ENCODE peak calls at places on chromosomes 11 and 22, in six cellular contexts. One of them, this sample, is unnamed.

GRCh38 chr11:93000511-93001476 is 31.3 kb downstream of the MTNR1B start:
- DNase-seq in fibroblast of the aortic adventitia: peak
- DNase-seq in naive B cell: no peak
- DNase-seq in activated CD4-positive, CD25-positive, alpha-beta regulatory T cell treated with anti-CD3 and anti-CD28 coated beads, Interleukin-2, amount 50 U/mL, for 16 hours: no peak
- DNase-seq in MCF 10A: peak
- DNase-seq in HFFc6: peak
- DNase-seq in this sample: peak

GRCh38 chr22:50270302-50271010 is at the start of gene MAPK11:
- DNase-seq in fibroblast of the aortic adventitia: peak
- DNase-seq in naive B cell: peak
- DNase-seq in activated CD4-positive, CD25-positive, alpha-beta regulatory T cell treated with anti-CD3 and anti-CD28 coated beads, Interleukin-2, amount 50 U/mL, for 16 hours: peak
- DNase-seq in MCF 10A: peak
- DNase-seq in HFFc6: peak
- DNase-seq in this sample: peak

GRCh38 chr22:25437414-25438160 is 126.9 kb upstream of the GRK3 start:
- DNase-seq in fibroblast of the aortic adventitia: no peak
- DNase-seq in naive B cell: no peak
- DNase-seq in activated CD4-positive, CD25-positive, alpha-beta regulatory T cell treated with anti-CD3 and anti-CD28 coated beads, Interleukin-2, amount 50 U/mL, for 16 hours: no peak
- DNase-seq in MCF 10A: no peak
- DNase-seq in HFFc6: no peak
- DNase-seq in this sample: no peak

GRCh38 chr11:31521497-31522150 is 12.1 kb downstream of the ELP4 start:
- DNase-seq in fibroblast of the aortic adventitia: peak
- DNase-seq in naive B cell: no peak
- DNase-seq in activated CD4-positive, CD25-positive, alpha-beta regulatory T cell treated with anti-CD3 and anti-CD28 coated beads, Interleukin-2, amount 50 U/mL, for 16 hours: no peak
- DNase-seq in MCF 10A: no peak
- DNase-seq in HFFc6: no peak
- DNase-seq in this sample: no peak

GRCh38 chr11:7019500-7020182 is 505 bp downstream of the ZNF214 start:
- DNase-seq in fibroblast of the aortic adventitia: no peak
- DNase-seq in naive B cell: no peak
- DNase-seq in activated CD4-positive, CD25-positive, alpha-beta regulatory T cell treated with anti-CD3 and anti-CD28 coated beads, Interleukin-2, amount 50 U/mL, for 16 hours: no peak
- DNase-seq in MCF 10A: no peak
- DNase-seq in HFFc6: no peak
- DNase-seq in this sample: peak

GRCh38 chr22:27278986-27279385 is 522.6 kb downstream of the MN1 start:
- DNase-seq in fibroblast of the aortic adventitia: peak
- DNase-seq in naive B cell: no peak
- DNase-seq in activated CD4-positive, CD25-positive, alpha-beta regulatory T cell treated with anti-CD3 and anti-CD28 coated beads, Interleukin-2, amount 50 U/mL, for 16 hours: no peak
- DNase-seq in MCF 10A: peak
- DNase-seq in HFFc6: no peak
- DNase-seq in this sample: peak

GRCh38 chr11:98411777-98412176 is 609.0 kb upstream of the CNTN5 start:
- DNase-seq in fibroblast of the aortic adventitia: no peak
- DNase-seq in naive B cell: no peak
- DNase-seq in activated CD4-positive, CD25-positive, alpha-beta regulatory T cell treated with anti-CD3 and anti-CD28 coated beads, Interleukin-2, amount 50 U/mL, for 16 hours: no peak
- DNase-seq in MCF 10A: no peak
- DNase-seq in HFFc6: no peak
- DNase-seq in this sample: no peak

GRCh38 chr22:37254867-37255233 is 10.8 kb upstream of the RAC2 start:
- DNase-seq in fibroblast of the aortic adventitia: peak
- DNase-seq in naive B cell: no peak
- DNase-seq in activated CD4-positive, CD25-positive, alpha-beta regulatory T cell treated with anti-CD3 and anti-CD28 coated beads, Interleukin-2, amount 50 U/mL, for 16 hours: no peak
- DNase-seq in MCF 10A: peak
- DNase-seq in HFFc6: peak
- DNase-seq in this sample: peak

GRCh38 chr11:63010934-63011439 is 4.7 kb downstream of the SLC22A8 start:
- DNase-seq in fibroblast of the aortic adventitia: no peak
- DNase-seq in naive B cell: no peak
- DNase-seq in activated CD4-positive, CD25-positive, alpha-beta regulatory T cell treated with anti-CD3 and anti-CD28 coated beads, Interleukin-2, amount 50 U/mL, for 16 hours: no peak
- DNase-seq in MCF 10A: no peak
- DNase-seq in HFFc6: no peak
- DNase-seq in this sample: no peak

GRCh38 chr22:49213731-49214352 is 613.8 kb downstream of the BRD1 start:
- DNase-seq in fibroblast of the aortic adventitia: no peak
- DNase-seq in naive B cell: no peak
- DNase-seq in activated CD4-positive, CD25-positive, alpha-beta regulatory T cell treated with anti-CD3 and anti-CD28 coated beads, Interleukin-2, amount 50 U/mL, for 16 hours: no peak
- DNase-seq in MCF 10A: no peak
- DNase-seq in HFFc6: no peak
- DNase-seq in this sample: no peak

GRCh38 chr22:36612458-36612857 is 83.5 kb upstream of the EIF3D start:
- DNase-seq in fibroblast of the aortic adventitia: peak
- DNase-seq in naive B cell: no peak
- DNase-seq in activated CD4-positive, CD25-positive, alpha-beta regulatory T cell treated with anti-CD3 and anti-CD28 coated beads, Interleukin-2, amount 50 U/mL, for 16 hours: no peak
- DNase-seq in MCF 10A: no peak
- DNase-seq in HFFc6: peak
- DNase-seq in this sample: peak

GRCh38 chr11:12160231-12160630 is 49.8 kb downstream of the MICAL2 start:
- DNase-seq in fibroblast of the aortic adventitia: no peak
- DNase-seq in naive B cell: no peak
- DNase-seq in activated CD4-positive, CD25-positive, alpha-beta regulatory T cell treated with anti-CD3 and anti-CD28 coated beads, Interleukin-2, amount 50 U/mL, for 16 hours: no peak
- DNase-seq in MCF 10A: no peak
- DNase-seq in HFFc6: no peak
- DNase-seq in this sample: no peak

GRCh38 chr11:46279393-46280099 is 2.1 kb downstream of the CREB3L1 start:
- DNase-seq in fibroblast of the aortic adventitia: peak
- DNase-seq in naive B cell: no peak
- DNase-seq in activated CD4-positive, CD25-positive, alpha-beta regulatory T cell treated with anti-CD3 and anti-CD28 coated beads, Interleukin-2, amount 50 U/mL, for 16 hours: no peak
- DNase-seq in MCF 10A: no peak
- DNase-seq in HFFc6: peak
- DNase-seq in this sample: no peak

GRCh38 chr11:113991718-113992458 is 17.0 kb downstream of the HTR3A start:
- DNase-seq in fibroblast of the aortic adventitia: no peak
- DNase-seq in naive B cell: no peak
- DNase-seq in activated CD4-positive, CD25-positive, alpha-beta regulatory T cell treated with anti-CD3 and anti-CD28 coated beads, Interleukin-2, amount 50 U/mL, for 16 hours: no peak
- DNase-seq in MCF 10A: peak
- DNase-seq in HFFc6: no peak
- DNase-seq in this sample: no peak

GRCh38 chr11:8917157-8917820 is 6.3 kb downstream of the AKIP1 start:
- DNase-seq in fibroblast of the aortic adventitia: peak
- DNase-seq in naive B cell: no peak
- DNase-seq in activated CD4-positive, CD25-positive, alpha-beta regulatory T cell treated with anti-CD3 and anti-CD28 coated beads, Interleukin-2, amount 50 U/mL, for 16 hours: no peak
- DNase-seq in MCF 10A: peak
- DNase-seq in HFFc6: peak
- DNase-seq in this sample: peak

GRCh38 chr22:30202531-30203006 is 44.0 kb downstream of the LIF start:
- DNase-seq in fibroblast of the aortic adventitia: peak
- DNase-seq in naive B cell: no peak
- DNase-seq in activated CD4-positive, CD25-positive, alpha-beta regulatory T cell treated with anti-CD3 and anti-CD28 coated beads, Interleukin-2, amount 50 U/mL, for 16 hours: no peak
- DNase-seq in MCF 10A: no peak
- DNase-seq in HFFc6: no peak
- DNase-seq in this sample: no peak

GRCh38 chr11:18364495-18365047 is 29.8 kb upstream of the LDHA start:
- DNase-seq in fibroblast of the aortic adventitia: peak
- DNase-seq in naive B cell: no peak
- DNase-seq in activated CD4-positive, CD25-positive, alpha-beta regulatory T cell treated with anti-CD3 and anti-CD28 coated beads, Interleukin-2, amount 50 U/mL, for 16 hours: no peak
- DNase-seq in MCF 10A: no peak
- DNase-seq in HFFc6: no peak
- DNase-seq in this sample: no peak

GRCh38 chr11:29093416-29093815 is 923.4 kb downstream of the KCNA4 start:
- DNase-seq in fibroblast of the aortic adventitia: peak
- DNase-seq in naive B cell: no peak
- DNase-seq in activated CD4-positive, CD25-positive, alpha-beta regulatory T cell treated with anti-CD3 and anti-CD28 coated beads, Interleukin-2, amount 50 U/mL, for 16 hours: no peak
- DNase-seq in MCF 10A: no peak
- DNase-seq in HFFc6: peak
- DNase-seq in this sample: no peak

GRCh38 chr11:12075822-12076821 is 34.3 kb upstream of the MICAL2 start:
- DNase-seq in fibroblast of the aortic adventitia: peak
- DNase-seq in naive B cell: no peak
- DNase-seq in activated CD4-positive, CD25-positive, alpha-beta regulatory T cell treated with anti-CD3 and anti-CD28 coated beads, Interleukin-2, amount 50 U/mL, for 16 hours: no peak
- DNase-seq in MCF 10A: peak
- DNase-seq in HFFc6: peak
- DNase-seq in this sample: peak

GRCh38 chr22:36294801-36295200 is 41.9 kb downstream of the APOL1 start:
- DNase-seq in fibroblast of the aortic adventitia: no peak
- DNase-seq in naive B cell: no peak
- DNase-seq in activated CD4-positive, CD25-positive, alpha-beta regulatory T cell treated with anti-CD3 and anti-CD28 coated beads, Interleukin-2, amount 50 U/mL, for 16 hours: no peak
- DNase-seq in MCF 10A: no peak
- DNase-seq in HFFc6: no peak
- DNase-seq in this sample: no peak

GRCh38 chr11:45102361-45102809 is 44.1 kb upstream of the PRDM11 start:
- DNase-seq in fibroblast of the aortic adventitia: no peak
- DNase-seq in naive B cell: no peak
- DNase-seq in activated CD4-positive, CD25-positive, alpha-beta regulatory T cell treated with anti-CD3 and anti-CD28 coated beads, Interleukin-2, amount 50 U/mL, for 16 hours: no peak
- DNase-seq in MCF 10A: no peak
- DNase-seq in HFFc6: no peak
- DNase-seq in this sample: no peak

GRCh38 chr22:24271406-24271760 is 752 bp downstream of the SPECC1L start:
- DNase-seq in fibroblast of the aortic adventitia: peak
- DNase-seq in naive B cell: no peak
- DNase-seq in activated CD4-positive, CD25-positive, alpha-beta regulatory T cell treated with anti-CD3 and anti-CD28 coated beads, Interleukin-2, amount 50 U/mL, for 16 hours: no peak
- DNase-seq in MCF 10A: peak
- DNase-seq in HFFc6: no peak
- DNase-seq in this sample: peak

GRCh38 chr22:39253427-39254070 is 8.8 kb upstream of the PDGFB start:
- DNase-seq in fibroblast of the aortic adventitia: peak
- DNase-seq in naive B cell: no peak
- DNase-seq in activated CD4-positive, CD25-positive, alpha-beta regulatory T cell treated with anti-CD3 and anti-CD28 coated beads, Interleukin-2, amount 50 U/mL, for 16 hours: no peak
- DNase-seq in MCF 10A: peak
- DNase-seq in HFFc6: peak
- DNase-seq in this sample: peak

GRCh38 chr22:39117585-39118191 is 20.6 kb downstream of the APOBEC3H start:
- DNase-seq in fibroblast of the aortic adventitia: peak
- DNase-seq in naive B cell: peak
- DNase-seq in activated CD4-positive, CD25-positive, alpha-beta regulatory T cell treated with anti-CD3 and anti-CD28 coated beads, Interleukin-2, amount 50 U/mL, for 16 hours: peak
- DNase-seq in MCF 10A: peak
- DNase-seq in HFFc6: peak
- DNase-seq in this sample: peak

GRCh38 chr11:88508808-88509581 is 171.5 kb upstream of the CTSC start:
- DNase-seq in fibroblast of the aortic adventitia: no peak
- DNase-seq in naive B cell: no peak
- DNase-seq in activated CD4-positive, CD25-positive, alpha-beta regulatory T cell treated with anti-CD3 and anti-CD28 coated beads, Interleukin-2, amount 50 U/mL, for 16 hours: no peak
- DNase-seq in MCF 10A: no peak
- DNase-seq in HFFc6: no peak
- DNase-seq in this sample: no peak

GRCh38 chr11:32374261-32374711 is 61.1 kb downstream of the WT1 start:
- DNase-seq in fibroblast of the aortic adventitia: no peak
- DNase-seq in naive B cell: no peak
- DNase-seq in activated CD4-positive, CD25-positive, alpha-beta regulatory T cell treated with anti-CD3 and anti-CD28 coated beads, Interleukin-2, amount 50 U/mL, for 16 hours: no peak
- DNase-seq in MCF 10A: peak
- DNase-seq in HFFc6: no peak
- DNase-seq in this sample: no peak

GRCh38 chr22:38758276-38758945 is 2.6 kb upstream of the SUN2 start:
- DNase-seq in fibroblast of the aortic adventitia: no peak
- DNase-seq in naive B cell: peak
- DNase-seq in activated CD4-positive, CD25-positive, alpha-beta regulatory T cell treated with anti-CD3 and anti-CD28 coated beads, Interleukin-2, amount 50 U/mL, for 16 hours: peak
- DNase-seq in MCF 10A: no peak
- DNase-seq in HFFc6: no peak
- DNase-seq in this sample: no peak

GRCh38 chr22:21984793-21985192 is 2.2 kb upstream of the TOP3B start:
- DNase-seq in fibroblast of the aortic adventitia: peak
- DNase-seq in naive B cell: no peak
- DNase-seq in activated CD4-positive, CD25-positive, alpha-beta regulatory T cell treated with anti-CD3 and anti-CD28 coated beads, Interleukin-2, amount 50 U/mL, for 16 hours: no peak
- DNase-seq in MCF 10A: peak
- DNase-seq in HFFc6: peak
- DNase-seq in this sample: peak

GRCh38 chr22:38569181-38569971 is 607 bp downstream of the DMC1 start:
- DNase-seq in fibroblast of the aortic adventitia: no peak
- DNase-seq in naive B cell: no peak
- DNase-seq in activated CD4-positive, CD25-positive, alpha-beta regulatory T cell treated with anti-CD3 and anti-CD28 coated beads, Interleukin-2, amount 50 U/mL, for 16 hours: no peak
- DNase-seq in MCF 10A: no peak
- DNase-seq in HFFc6: no peak
- DNase-seq in this sample: no peak

GRCh38 chr11:88377151-88377550 is 39.6 kb upstream of the CTSC start:
- DNase-seq in fibroblast of the aortic adventitia: no peak
- DNase-seq in naive B cell: no peak
- DNase-seq in activated CD4-positive, CD25-positive, alpha-beta regulatory T cell treated with anti-CD3 and anti-CD28 coated beads, Interleukin-2, amount 50 U/mL, for 16 hours: no peak
- DNase-seq in MCF 10A: no peak
- DNase-seq in HFFc6: no peak
- DNase-seq in this sample: no peak

GRCh38 chr11:27118371-27118770 is 77.8 kb downstream of the BBOX1 start:
- DNase-seq in fibroblast of the aortic adventitia: peak
- DNase-seq in naive B cell: no peak
- DNase-seq in activated CD4-positive, CD25-positive, alpha-beta regulatory T cell treated with anti-CD3 and anti-CD28 coated beads, Interleukin-2, amount 50 U/mL, for 16 hours: no peak
- DNase-seq in MCF 10A: no peak
- DNase-seq in HFFc6: peak
- DNase-seq in this sample: no peak

GRCh38 chr11:72041364-72042058 is 38.8 kb downstream of the NUMA1 start:
- DNase-seq in fibroblast of the aortic adventitia: peak
- DNase-seq in naive B cell: peak
- DNase-seq in activated CD4-positive, CD25-positive, alpha-beta regulatory T cell treated with anti-CD3 and anti-CD28 coated beads, Interleukin-2, amount 50 U/mL, for 16 hours: no peak
- DNase-seq in MCF 10A: peak
- DNase-seq in HFFc6: peak
- DNase-seq in this sample: peak

GRCh38 chr11:79139900-79140299 is 300.9 kb downstream of the TENM4 start:
- DNase-seq in fibroblast of the aortic adventitia: no peak
- DNase-seq in naive B cell: no peak
- DNase-seq in activated CD4-positive, CD25-positive, alpha-beta regulatory T cell treated with anti-CD3 and anti-CD28 coated beads, Interleukin-2, amount 50 U/mL, for 16 hours: no peak
- DNase-seq in MCF 10A: no peak
- DNase-seq in HFFc6: no peak
- DNase-seq in this sample: no peak

GRCh38 chr11:63537293-63538101 is 889 bp downstream of the PLAAT4 start:
- DNase-seq in fibroblast of the aortic adventitia: peak
- DNase-seq in naive B cell: no peak
- DNase-seq in activated CD4-positive, CD25-positive, alpha-beta regulatory T cell treated with anti-CD3 and anti-CD28 coated beads, Interleukin-2, amount 50 U/mL, for 16 hours: no peak
- DNase-seq in MCF 10A: no peak
- DNase-seq in HFFc6: no peak
- DNase-seq in this sample: no peak

GRCh38 chr11:39541945-39542351 is 1917.5 kb downstream of the LRRC4C start:
- DNase-seq in fibroblast of the aortic adventitia: no peak
- DNase-seq in naive B cell: no peak
- DNase-seq in activated CD4-positive, CD25-positive, alpha-beta regulatory T cell treated with anti-CD3 and anti-CD28 coated beads, Interleukin-2, amount 50 U/mL, for 16 hours: no peak
- DNase-seq in MCF 10A: peak
- DNase-seq in HFFc6: no peak
- DNase-seq in this sample: peak

This sample was measured in mammary epithelial cell.